ENCODE peak calls at places on chromosomes 16 and 17, in six cellular contexts. One of them, this sample, is unnamed.

GRCh38 chr17:29115906-29116651 is 64.1 kb downstream of the MYO18A start:
- DNase-seq in HepG2: peak
- DNase-seq in GM12878: no peak
- DNase-seq in K562: peak
- DNase-seq in GM12892: no peak
- DNase-seq in H1: peak
- DNase-seq in this sample: peak

GRCh38 chr16:85152414-85153030 is 40.2 kb upstream of the CIBAR2 start:
- DNase-seq in HepG2: no peak
- DNase-seq in K562: no peak
- DNase-seq in H1: no peak
- DNase-seq in GM12878: no peak
- DNase-seq in GM12892: no peak
- DNase-seq in this sample: no peak

GRCh38 chr17:75288784-75289121 is 480 bp downstream of the SLC25A19 start:
- DNase-seq in HepG2: peak
- DNase-seq in GM12892: no peak
- DNase-seq in H1: peak
- DNase-seq in K562: peak
- DNase-seq in GM12878: no peak
- DNase-seq in this sample: no peak

GRCh38 chr17:15092762-15093161 is 172.4 kb downstream of the PMP22 start:
- DNase-seq in GM12892: no peak
- DNase-seq in HepG2: no peak
- DNase-seq in K562: no peak
- DNase-seq in H1: no peak
- DNase-seq in GM12878: no peak
- DNase-seq in this sample: no peak

GRCh38 chr16:4266372-4266771 is 6.5 kb downstream of the TFAP4 start:
- DNase-seq in H1: peak
- DNase-seq in K562: no peak
- DNase-seq in HepG2: peak
- DNase-seq in GM12878: no peak
- DNase-seq in GM12892: no peak
- DNase-seq in this sample: no peak

GRCh38 chr17:8781784-8782575 is 17.2 kb downstream of the MFSD6L start:
- DNase-seq in H1: peak
- DNase-seq in GM12878: no peak
- DNase-seq in K562: no peak
- DNase-seq in HepG2: no peak
- DNase-seq in GM12892: no peak
- DNase-seq in this sample: no peak

GRCh38 chr17:29071303-29071702 is 28.4 kb downstream of the PIPOX start:
- DNase-seq in HepG2: no peak
- DNase-seq in GM12892: no peak
- DNase-seq in K562: no peak
- DNase-seq in GM12878: no peak
- DNase-seq in H1: no peak
- DNase-seq in this sample: no peak

GRCh38 chr17:78185981-78186688 is 717 bp downstream of the TK1 start:
- DNase-seq in H1: no peak
- DNase-seq in GM12892: no peak
- DNase-seq in HepG2: no peak
- DNase-seq in K562: peak
- DNase-seq in GM12878: no peak
- DNase-seq in this sample: no peak

GRCh38 chr17:7982666-7983065 is 19.7 kb upstream of the GUCY2D start:
- DNase-seq in GM12878: no peak
- DNase-seq in HepG2: no peak
- DNase-seq in K562: peak
- DNase-seq in H1: no peak
- DNase-seq in GM12892: no peak
- DNase-seq in this sample: no peak

GRCh38 chr16:73126453-73126853 is 78.5 kb upstream of the ZFHX3 start:
- DNase-seq in H1: no peak
- DNase-seq in HepG2: peak
- DNase-seq in GM12878: no peak
- DNase-seq in K562: no peak
- DNase-seq in GM12892: no peak
- DNase-seq in this sample: no peak

GRCh38 chr16:10090816-10091215 is 91.4 kb downstream of the GRIN2A start:
- DNase-seq in K562: no peak
- DNase-seq in H1: no peak
- DNase-seq in GM12892: no peak
- DNase-seq in HepG2: no peak
- DNase-seq in GM12878: no peak
- DNase-seq in this sample: no peak

GRCh38 chr17:29112780-29113295 is 67.4 kb downstream of the MYO18A start:
- DNase-seq in HepG2: no peak
- DNase-seq in K562: no peak
- DNase-seq in H1: no peak
- DNase-seq in GM12878: no peak
- DNase-seq in GM12892: no peak
- DNase-seq in this sample: no peak

GRCh38 chr17:35733366-35733765 is 1.9 kb downstream of the RASL10B start:
- DNase-seq in H1: no peak
- DNase-seq in GM12878: no peak
- DNase-seq in HepG2: no peak
- DNase-seq in K562: no peak
- DNase-seq in GM12892: no peak
- DNase-seq in this sample: no peak

GRCh38 chr17:74457146-74457819 is 9.2 kb upstream of the CD300A start:
- DNase-seq in GM12878: no peak
- DNase-seq in GM12892: peak
- DNase-seq in HepG2: peak
- DNase-seq in H1: peak
- DNase-seq in K562: peak
- DNase-seq in this sample: peak

GRCh38 chr16:9275386-9275785 is 183.9 kb downstream of the HAPSTR1 start:
- DNase-seq in K562: no peak
- DNase-seq in H1: no peak
- DNase-seq in GM12878: no peak
- DNase-seq in HepG2: no peak
- DNase-seq in GM12892: no peak
- DNase-seq in this sample: no peak

GRCh38 chr16:81487301-81487720 is 42.7 kb downstream of the CMIP start:
- DNase-seq in GM12878: no peak
- DNase-seq in GM12892: no peak
- DNase-seq in HepG2: no peak
- DNase-seq in K562: no peak
- DNase-seq in H1: no peak
- DNase-seq in this sample: no peak

GRCh38 chr17:42347198-42347597 is 41.0 kb downstream of the STAT3 start:
- DNase-seq in HepG2: no peak
- DNase-seq in H1: no peak
- DNase-seq in K562: no peak
- DNase-seq in GM12892: no peak
- DNase-seq in GM12878: no peak
- DNase-seq in this sample: no peak
- TF ChIP-seq TAF1 in HepG2: no peak
- TF ChIP-seq TAF1 in H1: no peak
- TF ChIP-seq TAF1 in K562: no peak
- TF ChIP-seq TAF1 in GM12892: no peak
- TF ChIP-seq TAF1 in GM12878: no peak
- TF ChIP-seq TAF1 in this sample: no peak

DNA sequence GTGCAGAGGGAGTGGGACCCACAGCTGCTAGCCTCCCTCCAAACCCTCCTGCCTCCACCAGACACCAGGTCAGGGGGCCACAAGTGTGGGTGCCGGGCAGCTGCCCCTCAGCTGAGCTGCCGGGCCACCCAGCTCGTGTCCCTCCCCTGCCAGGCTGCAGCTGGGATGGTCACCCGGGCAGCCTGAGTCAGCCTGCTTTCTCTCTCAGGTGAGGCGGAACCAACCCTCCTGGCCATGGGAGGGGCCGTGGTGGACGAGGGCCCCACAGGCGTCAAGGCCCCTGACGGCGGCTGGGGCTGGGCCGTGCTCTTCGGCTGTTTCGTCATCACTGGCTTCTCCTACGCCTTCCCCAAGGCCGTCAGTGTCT is 6.9 kb downstream of the SLC16A3 start:
- DNase-seq in HepG2: no peak
- DNase-seq in K562: peak
- DNase-seq in GM12892: no peak
- DNase-seq in GM12878: no peak
- DNase-seq in H1: no peak
- DNase-seq in this sample: no peak
- TF ChIP-seq POLR2A in HepG2: peak
- TF ChIP-seq POLR2A in K562: no peak
- TF ChIP-seq POLR2A in GM12892: no peak
- TF ChIP-seq POLR2A in GM12878: no peak
- TF ChIP-seq POLR2A in H1: no peak
- TF ChIP-seq POLR2A in this sample: no peak

GRCh38 chr17:81280571-81280970 is 14.5 kb downstream of the SLC38A10 start:
- DNase-seq in K562: no peak
- DNase-seq in GM12892: no peak
- DNase-seq in H1: no peak
- DNase-seq in GM12878: no peak
- DNase-seq in HepG2: no peak
- DNase-seq in this sample: no peak
- TF ChIP-seq TAF1 in K562: no peak
- TF ChIP-seq TAF1 in GM12892: no peak
- TF ChIP-seq TAF1 in H1: no peak
- TF ChIP-seq TAF1 in GM12878: no peak
- TF ChIP-seq TAF1 in HepG2: no peak
- TF ChIP-seq TAF1 in this sample: no peak

GRCh38 chr16:14530046-14530445 is 100.0 kb downstream of the PARN start:
- DNase-seq in GM12878: no peak
- DNase-seq in HepG2: no peak
- DNase-seq in H1: no peak
- DNase-seq in K562: no peak
- DNase-seq in GM12892: no peak
- DNase-seq in this sample: no peak
- TF ChIP-seq POLR2A in GM12878: no peak
- TF ChIP-seq POLR2A in HepG2: no peak
- TF ChIP-seq POLR2A in H1: no peak
- TF ChIP-seq POLR2A in K562: no peak
- TF ChIP-seq POLR2A in GM12892: no peak
- TF ChIP-seq POLR2A in this sample: no peak

DNA sequence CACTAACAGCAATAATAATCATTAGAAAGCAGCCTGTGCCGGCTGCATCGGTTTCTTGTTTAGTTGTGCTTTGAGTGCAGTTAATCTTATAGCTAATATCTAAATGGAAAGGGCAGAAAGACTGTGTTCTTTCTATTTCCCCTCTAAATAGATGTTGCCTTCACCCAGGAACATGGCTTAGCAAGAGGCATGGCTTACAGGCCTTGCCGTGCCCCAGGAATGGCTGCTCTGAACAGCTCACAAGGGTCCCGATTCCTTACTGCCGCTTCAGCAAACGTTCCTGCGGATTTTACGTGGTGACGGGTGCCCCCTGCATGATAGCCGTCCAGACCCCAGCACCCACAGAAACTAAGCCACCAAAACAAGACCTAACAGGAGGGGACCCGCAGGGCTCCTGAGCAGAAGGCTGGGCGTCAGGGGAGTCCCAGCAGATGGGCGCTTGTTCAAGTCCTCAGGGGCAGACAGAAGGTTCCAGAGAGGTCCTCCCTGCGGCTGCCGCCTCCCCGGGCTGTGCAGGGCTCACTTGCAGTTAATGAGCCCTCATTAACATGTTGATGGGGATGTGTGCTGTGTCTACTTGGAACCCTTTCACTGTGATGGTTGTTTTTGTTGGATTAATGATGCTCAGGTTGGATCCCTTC is 52.5 kb upstream of the ENPP7 start:
- DNase-seq in K562: no peak
- DNase-seq in H1: no peak
- DNase-seq in GM12892: no peak
- DNase-seq in HepG2: no peak
- DNase-seq in GM12878: no peak
- DNase-seq in this sample: no peak
- TF ChIP-seq TAF1 in K562: no peak
- TF ChIP-seq TAF1 in H1: no peak
- TF ChIP-seq TAF1 in GM12892: no peak
- TF ChIP-seq TAF1 in HepG2: no peak
- TF ChIP-seq TAF1 in GM12878: no peak
- TF ChIP-seq TAF1 in this sample: no peak

GRCh38 chr17:21352221-21352980 is 23.8 kb upstream of the KCNJ12 start:
- DNase-seq in H1: no peak
- DNase-seq in K562: no peak
- DNase-seq in HepG2: no peak
- DNase-seq in GM12878: no peak
- DNase-seq in GM12892: no peak
- DNase-seq in this sample: no peak
- TF ChIP-seq POLR2A in H1: no peak
- TF ChIP-seq POLR2A in K562: no peak
- TF ChIP-seq POLR2A in HepG2: no peak
- TF ChIP-seq POLR2A in GM12878: no peak
- TF ChIP-seq POLR2A in GM12892: no peak
- TF ChIP-seq POLR2A in this sample: no peak

DNA sequence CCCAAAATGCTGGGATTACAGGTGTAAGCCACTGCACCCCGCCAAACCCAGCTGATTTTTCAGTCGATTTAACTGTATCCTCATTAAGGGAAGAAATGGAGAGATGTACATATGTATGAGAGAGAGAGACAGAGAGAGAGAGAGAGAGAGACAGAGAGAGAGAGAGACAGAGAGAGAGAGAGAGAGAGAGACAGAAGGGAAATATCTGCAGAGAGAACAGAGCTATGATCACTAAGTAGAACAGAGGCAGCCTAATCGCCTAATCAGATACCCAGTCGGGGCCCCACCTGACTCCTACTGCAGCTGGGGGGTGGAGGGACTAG is 70.0 kb downstream of the RBBP6 start:
- DNase-seq in GM12878: no peak
- DNase-seq in H1: no peak
- DNase-seq in K562: no peak
- DNase-seq in GM12892: no peak
- DNase-seq in HepG2: no peak
- DNase-seq in this sample: no peak
- TF ChIP-seq TAF1 in GM12878: no peak
- TF ChIP-seq TAF1 in H1: no peak
- TF ChIP-seq TAF1 in K562: no peak
- TF ChIP-seq TAF1 in GM12892: no peak
- TF ChIP-seq TAF1 in HepG2: no peak
- TF ChIP-seq TAF1 in this sample: no peak

GRCh38 chr17:58517378-58517927 is 3.0 kb upstream of the MTMR4 start:
- DNase-seq in GM12892: no peak
- DNase-seq in K562: no peak
- DNase-seq in H1: no peak
- DNase-seq in GM12878: no peak
- DNase-seq in HepG2: no peak
- DNase-seq in this sample: no peak
- TF ChIP-seq POLR2A in GM12892: peak
- TF ChIP-seq POLR2A in K562: peak
- TF ChIP-seq POLR2A in H1: peak
- TF ChIP-seq POLR2A in GM12878: peak
- TF ChIP-seq POLR2A in HepG2: peak
- TF ChIP-seq POLR2A in this sample: peak